ENCODE peak calls at places on chromosomes 13 and 19, in ten cellular contexts. One of them, this sample, is unnamed.

GRCh38 chr19:53808710-53809125 is 15.4 kb downstream of the NLRP12 start:
- DNase-seq in sigmoid colon: no peak
- DNase-seq in esophagus muscularis mucosa: no peak
- DNase-seq in GM12878: no peak
- DNase-seq in right lobe of liver: no peak
- DNase-seq in uterus: no peak
- DNase-seq in gastrocnemius medialis: no peak
- DNase-seq in IMR-90: peak
- DNase-seq in breast epithelium: no peak
- DNase-seq in Peyer's patch: no peak
- DNase-seq in this sample: no peak

GRCh38 chr19:8501968-8502367 is 472 bp downstream of the PRAM1 start:
- DNase-seq in sigmoid colon: no peak
- DNase-seq in esophagus muscularis mucosa: no peak
- DNase-seq in GM12878: no peak
- DNase-seq in right lobe of liver: no peak
- DNase-seq in uterus: no peak
- DNase-seq in gastrocnemius medialis: no peak
- DNase-seq in IMR-90: no peak
- DNase-seq in breast epithelium: no peak
- DNase-seq in Peyer's patch: no peak
- DNase-seq in this sample: no peak

GRCh38 chr19:51810228-51810627 is 15.3 kb downstream of the FPR3 start:
- DNase-seq in sigmoid colon: no peak
- DNase-seq in esophagus muscularis mucosa: no peak
- DNase-seq in GM12878: no peak
- DNase-seq in right lobe of liver: no peak
- DNase-seq in uterus: no peak
- DNase-seq in gastrocnemius medialis: no peak
- DNase-seq in IMR-90: no peak
- DNase-seq in breast epithelium: no peak
- DNase-seq in Peyer's patch: no peak
- DNase-seq in this sample: peak

GRCh38 chr19:16274466-16274865 is 50.2 kb upstream of the KLF2 start:
- DNase-seq in sigmoid colon: no peak
- DNase-seq in esophagus muscularis mucosa: no peak
- DNase-seq in GM12878: no peak
- DNase-seq in right lobe of liver: no peak
- DNase-seq in uterus: peak
- DNase-seq in gastrocnemius medialis: no peak
- DNase-seq in IMR-90: no peak
- DNase-seq in breast epithelium: no peak
- DNase-seq in Peyer's patch: no peak
- DNase-seq in this sample: no peak

GRCh38 chr13:40047322-40047771 is 391.9 kb downstream of the COG6 start:
- DNase-seq in sigmoid colon: no peak
- DNase-seq in esophagus muscularis mucosa: no peak
- DNase-seq in GM12878: peak
- DNase-seq in right lobe of liver: no peak
- DNase-seq in uterus: no peak
- DNase-seq in gastrocnemius medialis: no peak
- DNase-seq in IMR-90: no peak
- DNase-seq in breast epithelium: no peak
- DNase-seq in Peyer's patch: no peak
- DNase-seq in this sample: no peak

GRCh38 chr19:33199441-33200265 is 5.5 kb downstream of the LRP3 start:
- DNase-seq in sigmoid colon: no peak
- DNase-seq in esophagus muscularis mucosa: no peak
- DNase-seq in GM12878: no peak
- DNase-seq in right lobe of liver: no peak
- DNase-seq in uterus: no peak
- DNase-seq in gastrocnemius medialis: no peak
- DNase-seq in IMR-90: no peak
- DNase-seq in breast epithelium: no peak
- DNase-seq in Peyer's patch: no peak
- DNase-seq in this sample: no peak

GRCh38 chr13:60328073-60328472 is 68.9 kb upstream of the TDRD3 start:
- DNase-seq in sigmoid colon: no peak
- DNase-seq in esophagus muscularis mucosa: no peak
- DNase-seq in GM12878: no peak
- DNase-seq in right lobe of liver: no peak
- DNase-seq in uterus: no peak
- DNase-seq in gastrocnemius medialis: no peak
- DNase-seq in IMR-90: no peak
- DNase-seq in breast epithelium: no peak
- DNase-seq in Peyer's patch: no peak
- DNase-seq in this sample: no peak

GRCh38 chr19:2154587-2155075 is 3.3 kb upstream of the AP3D1 start:
- DNase-seq in sigmoid colon: no peak
- DNase-seq in esophagus muscularis mucosa: no peak
- DNase-seq in GM12878: no peak
- DNase-seq in right lobe of liver: no peak
- DNase-seq in uterus: no peak
- DNase-seq in gastrocnemius medialis: no peak
- DNase-seq in IMR-90: peak
- DNase-seq in breast epithelium: no peak
- DNase-seq in Peyer's patch: peak
- DNase-seq in this sample: no peak

GRCh38 chr13:51844862-51845573 is at the start of gene TMEM272:
- DNase-seq in sigmoid colon: no peak
- DNase-seq in esophagus muscularis mucosa: no peak
- DNase-seq in GM12878: no peak
- DNase-seq in right lobe of liver: peak
- DNase-seq in uterus: peak
- DNase-seq in gastrocnemius medialis: no peak
- DNase-seq in IMR-90: peak
- DNase-seq in breast epithelium: no peak
- DNase-seq in Peyer's patch: peak
- DNase-seq in this sample: peak

GRCh38 chr13:102399791-102400618 is 1.8 kb downstream of the FGF14 start:
- DNase-seq in sigmoid colon: peak
- DNase-seq in esophagus muscularis mucosa: no peak
- DNase-seq in GM12878: no peak
- DNase-seq in right lobe of liver: peak
- DNase-seq in uterus: no peak
- DNase-seq in gastrocnemius medialis: no peak
- DNase-seq in IMR-90: no peak
- DNase-seq in breast epithelium: no peak
- DNase-seq in Peyer's patch: no peak
- DNase-seq in this sample: peak

DNA sequence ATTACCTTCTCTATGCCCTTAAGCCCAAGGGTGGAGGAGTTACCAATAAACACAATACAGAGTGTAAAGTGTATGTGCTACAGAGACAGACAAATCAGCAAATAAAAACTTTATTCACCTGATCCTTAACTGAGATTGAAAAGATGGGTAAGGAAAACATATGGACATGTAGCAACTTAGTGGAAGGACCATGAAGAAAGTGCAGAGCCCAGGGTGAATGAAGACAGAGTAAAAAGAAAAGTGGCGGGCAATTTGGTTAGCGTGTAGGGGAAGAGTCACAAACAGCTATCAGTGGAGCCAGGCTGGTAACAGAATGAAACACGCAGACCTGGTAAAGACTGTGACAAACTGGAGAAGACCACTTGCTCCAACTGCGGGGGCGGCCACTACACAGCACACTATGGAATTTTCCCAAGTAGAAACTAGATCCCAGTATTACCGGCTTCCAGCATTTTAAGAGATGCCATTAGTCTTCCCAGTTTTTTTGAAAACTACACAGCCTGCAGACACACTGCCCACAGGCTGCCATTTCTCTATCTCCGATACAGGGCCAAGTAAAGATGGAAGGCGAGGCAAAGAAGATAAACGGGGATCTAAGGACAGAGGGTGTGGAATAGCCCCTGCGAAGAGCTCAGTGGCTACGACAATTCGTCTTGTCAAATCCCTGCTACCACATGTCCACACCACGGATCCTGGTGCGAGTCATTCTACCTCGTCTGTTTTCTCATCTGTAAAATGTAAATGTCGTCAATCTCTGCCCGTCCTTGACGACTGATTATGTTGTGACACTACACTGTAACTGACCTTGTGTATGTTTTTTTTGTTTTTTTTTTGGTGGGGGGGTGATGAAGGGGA is 1.2 kb downstream of the UQCRFS1 start:
- DNase-seq in sigmoid colon: no peak
- DNase-seq in esophagus muscularis mucosa: peak
- DNase-seq in GM12878: no peak
- DNase-seq in right lobe of liver: no peak
- DNase-seq in uterus: no peak
- DNase-seq in gastrocnemius medialis: no peak
- DNase-seq in IMR-90: peak
- DNase-seq in breast epithelium: no peak
- DNase-seq in Peyer's patch: no peak
- DNase-seq in this sample: no peak
- TF ChIP-seq POLR2A in sigmoid colon: no peak
- TF ChIP-seq POLR2A in esophagus muscularis mucosa: no peak
- TF ChIP-seq POLR2A in GM12878: no peak
- TF ChIP-seq POLR2A in right lobe of liver: no peak
- TF ChIP-seq POLR2A in uterus: no peak
- TF ChIP-seq POLR2A in gastrocnemius medialis: no peak
- TF ChIP-seq POLR2A in IMR-90: peak
- TF ChIP-seq POLR2A in breast epithelium: no peak
- TF ChIP-seq POLR2A in Peyer's patch: no peak
- TF ChIP-seq POLR2A in this sample: no peak

DNA sequence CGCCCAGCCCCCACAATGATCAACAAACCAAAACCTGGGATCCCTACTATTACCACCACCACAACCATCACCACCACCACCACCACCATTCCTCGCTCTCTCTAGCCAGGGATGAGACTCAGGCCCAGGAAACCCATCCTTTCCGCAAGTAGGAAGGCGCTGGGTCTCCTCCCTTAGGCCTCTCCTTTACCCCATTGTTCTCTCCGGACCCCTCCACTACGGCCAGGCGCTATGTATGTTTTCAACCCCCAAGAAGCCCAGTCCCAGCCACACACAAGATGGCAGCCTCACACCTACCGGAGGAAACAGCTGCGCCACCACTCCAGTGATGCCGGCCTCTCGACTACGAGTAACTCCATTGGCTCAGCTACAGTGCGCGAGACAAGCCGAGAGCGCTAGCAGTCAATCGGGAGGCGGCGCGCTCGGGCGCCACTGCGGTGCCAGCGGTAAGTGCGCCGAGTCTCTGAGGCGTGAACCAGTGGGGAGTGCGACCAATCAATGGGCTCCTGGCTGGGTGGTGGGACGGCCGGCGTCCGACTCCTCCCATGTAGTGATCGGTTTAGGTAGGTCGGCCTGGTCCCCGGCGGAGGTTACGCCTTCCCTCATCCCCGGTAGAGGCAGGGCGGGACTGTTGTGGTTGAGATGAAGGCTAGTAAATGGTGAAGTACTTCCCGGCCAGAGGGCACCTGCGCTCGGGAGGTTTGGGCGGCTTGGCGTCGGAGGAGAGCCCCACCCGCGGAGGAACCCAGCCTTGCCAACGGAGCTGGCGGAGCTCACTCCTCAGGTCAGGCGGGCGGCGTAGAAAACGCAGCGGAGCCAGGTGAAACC is at the start of the genes CAB39L and SETDB2:
- DNase-seq in sigmoid colon: peak
- DNase-seq in esophagus muscularis mucosa: peak
- DNase-seq in GM12878: peak
- DNase-seq in right lobe of liver: peak
- DNase-seq in uterus: peak
- DNase-seq in gastrocnemius medialis: peak
- DNase-seq in IMR-90: peak
- DNase-seq in breast epithelium: peak
- DNase-seq in Peyer's patch: peak
- DNase-seq in this sample: peak
- TF ChIP-seq CTCF in sigmoid colon: no peak
- TF ChIP-seq CTCF in esophagus muscularis mucosa: peak
- TF ChIP-seq CTCF in GM12878: peak
- TF ChIP-seq CTCF in right lobe of liver: peak
- TF ChIP-seq CTCF in uterus: peak
- TF ChIP-seq CTCF in gastrocnemius medialis: no peak
- TF ChIP-seq CTCF in IMR-90: peak
- TF ChIP-seq CTCF in breast epithelium: peak
- TF ChIP-seq CTCF in Peyer's patch: peak
- TF ChIP-seq CTCF in this sample: peak

DNA sequence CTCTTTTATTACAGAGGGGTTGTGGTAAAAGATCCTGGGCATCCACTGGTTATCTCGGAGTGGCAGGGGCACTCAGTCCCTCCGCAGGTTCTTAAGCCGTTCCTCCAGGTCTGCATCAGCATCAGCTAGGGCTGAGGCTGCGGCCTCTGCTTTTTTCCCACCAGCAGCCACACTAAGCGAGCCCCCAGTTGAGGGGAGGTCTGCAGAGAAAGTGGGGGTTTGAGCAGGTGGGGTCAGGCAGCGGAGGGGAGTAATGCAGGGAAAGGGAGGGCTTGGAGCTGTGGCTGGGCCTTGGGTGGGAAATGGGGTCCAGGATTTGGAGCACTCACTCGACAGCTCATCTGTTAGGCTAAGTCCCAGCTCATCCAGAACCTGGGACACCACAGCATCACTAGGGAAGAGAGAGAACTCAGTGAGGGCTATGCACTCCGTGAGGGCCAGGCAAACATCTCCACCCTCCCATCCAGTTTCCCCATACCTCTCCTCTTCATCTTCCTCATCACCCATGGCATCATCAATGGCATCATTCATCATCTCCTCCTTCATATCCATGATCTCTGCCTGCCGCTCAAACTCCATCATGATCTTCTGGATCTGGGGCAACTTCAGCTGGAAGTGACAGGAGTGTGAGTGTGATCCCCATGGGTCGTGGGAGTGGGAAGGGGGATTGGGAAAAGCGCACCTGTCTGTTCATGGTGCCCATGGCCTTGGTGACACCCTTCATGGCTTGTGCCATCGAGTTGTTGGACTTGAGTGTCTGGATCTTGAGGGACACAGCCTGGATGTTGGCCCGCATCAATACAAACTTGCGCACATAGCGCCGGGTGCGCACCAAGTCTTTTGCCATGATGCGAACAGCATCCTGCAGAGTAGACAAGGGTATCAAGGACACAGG is 3.1 kb downstream of the CHMP2A start:
- DNase-seq in sigmoid colon: no peak
- DNase-seq in esophagus muscularis mucosa: no peak
- DNase-seq in GM12878: no peak
- DNase-seq in right lobe of liver: no peak
- DNase-seq in uterus: no peak
- DNase-seq in gastrocnemius medialis: no peak
- DNase-seq in IMR-90: no peak
- DNase-seq in breast epithelium: no peak
- DNase-seq in Peyer's patch: no peak
- DNase-seq in this sample: no peak
- TF ChIP-seq POLR2A in sigmoid colon: no peak
- TF ChIP-seq POLR2A in esophagus muscularis mucosa: no peak
- TF ChIP-seq POLR2A in GM12878: peak
- TF ChIP-seq POLR2A in right lobe of liver: no peak
- TF ChIP-seq POLR2A in uterus: no peak
- TF ChIP-seq POLR2A in gastrocnemius medialis: no peak
- TF ChIP-seq POLR2A in IMR-90: no peak
- TF ChIP-seq POLR2A in breast epithelium: no peak
- TF ChIP-seq POLR2A in Peyer's patch: no peak
- TF ChIP-seq POLR2A in this sample: no peak

DNA sequence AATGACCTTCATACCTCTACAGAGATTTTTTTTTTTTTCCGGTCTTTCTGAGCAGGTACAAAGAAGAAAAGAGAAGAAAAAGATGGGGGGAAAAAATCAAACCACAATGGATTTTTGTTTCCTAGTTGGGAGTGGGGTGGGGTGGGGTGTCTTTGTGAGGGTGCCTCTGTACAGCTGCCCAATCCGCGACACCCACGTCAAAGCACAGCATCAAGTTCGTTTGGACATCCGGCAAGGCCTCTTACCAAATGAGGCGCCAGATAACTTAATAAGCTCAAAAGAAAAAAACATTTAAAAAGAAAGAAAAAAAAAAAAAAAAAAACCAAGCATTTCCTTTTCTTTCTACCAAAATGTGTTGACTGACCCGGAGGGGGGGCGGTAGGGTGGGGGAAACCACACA is 70.3 kb upstream of the NFIC start:
- DNase-seq in sigmoid colon: no peak
- DNase-seq in esophagus muscularis mucosa: no peak
- DNase-seq in GM12878: no peak
- DNase-seq in right lobe of liver: no peak
- DNase-seq in uterus: no peak
- DNase-seq in gastrocnemius medialis: no peak
- DNase-seq in IMR-90: no peak
- DNase-seq in breast epithelium: no peak
- DNase-seq in Peyer's patch: no peak
- DNase-seq in this sample: no peak
- TF ChIP-seq CTCF in sigmoid colon: no peak
- TF ChIP-seq CTCF in esophagus muscularis mucosa: no peak
- TF ChIP-seq CTCF in GM12878: no peak
- TF ChIP-seq CTCF in right lobe of liver: no peak
- TF ChIP-seq CTCF in uterus: no peak
- TF ChIP-seq CTCF in gastrocnemius medialis: no peak
- TF ChIP-seq CTCF in IMR-90: no peak
- TF ChIP-seq CTCF in breast epithelium: no peak
- TF ChIP-seq CTCF in Peyer's patch: no peak
- TF ChIP-seq CTCF in this sample: no peak